ENCODE peak calls at places on chromosomes 13 and 19, in seven cellular contexts. One of them, this sample, is unnamed.

GRCh38 chr13:36673838-36674326 is at the start of gene SERTM1:
- DNase-seq in epithelial cell of esophagus: peak; percentile 29
- DNase-seq in IMR-90: no peak
- DNase-seq in Peyer's patch: no peak
- DNase-seq in retinal pigment epithelial cell: peak; percentile 16
- DNase-seq in ovary: peak; percentile 39
- DNase-seq in CD8-positive, alpha-beta memory T cell: no peak
- DNase-seq in this sample: peak; percentile 34

GRCh38 chr19:41324921-41325639 is 15.1 kb downstream of the CCDC97 start:
- DNase-seq in epithelial cell of esophagus: peak; percentile 76
- DNase-seq in IMR-90: peak; percentile 90
- DNase-seq in Peyer's patch: peak; percentile 61
- DNase-seq in retinal pigment epithelial cell: no peak
- DNase-seq in ovary: peak; percentile 80
- DNase-seq in CD8-positive, alpha-beta memory T cell: peak; percentile 54
- DNase-seq in this sample: peak; percentile 18

GRCh38 chr19:48713041-48713863 is 6.3 kb downstream of the MAMSTR start:
- DNase-seq in epithelial cell of esophagus: peak; percentile 45
- DNase-seq in IMR-90: peak; percentile 31
- DNase-seq in Peyer's patch: no peak
- DNase-seq in retinal pigment epithelial cell: no peak
- DNase-seq in ovary: peak; percentile 54
- DNase-seq in CD8-positive, alpha-beta memory T cell: no peak
- DNase-seq in this sample: no peak

GRCh38 chr13:21231426-21231945 is 55.0 kb downstream of the MRPL57 start:
- DNase-seq in epithelial cell of esophagus: no peak
- DNase-seq in IMR-90: no peak
- DNase-seq in Peyer's patch: no peak
- DNase-seq in retinal pigment epithelial cell: no peak
- DNase-seq in ovary: no peak
- DNase-seq in CD8-positive, alpha-beta memory T cell: no peak
- DNase-seq in this sample: no peak

GRCh38 chr19:53646144-53646543 is 14.3 kb downstream of the DPRX start:
- DNase-seq in epithelial cell of esophagus: no peak
- DNase-seq in IMR-90: no peak
- DNase-seq in Peyer's patch: no peak
- DNase-seq in retinal pigment epithelial cell: no peak
- DNase-seq in ovary: no peak
- DNase-seq in CD8-positive, alpha-beta memory T cell: no peak
- DNase-seq in this sample: no peak

GRCh38 chr13:85498774-85499173 is 300.4 kb downstream of the SLITRK6 start:
- DNase-seq in epithelial cell of esophagus: no peak
- DNase-seq in IMR-90: no peak
- DNase-seq in Peyer's patch: no peak
- DNase-seq in retinal pigment epithelial cell: no peak
- DNase-seq in ovary: no peak
- DNase-seq in CD8-positive, alpha-beta memory T cell: no peak
- DNase-seq in this sample: no peak

GRCh38 chr13:109802936-109803335 is 16.6 kb upstream of the IRS2 start:
- DNase-seq in epithelial cell of esophagus: no peak
- DNase-seq in IMR-90: no peak
- DNase-seq in Peyer's patch: no peak
- DNase-seq in retinal pigment epithelial cell: no peak
- DNase-seq in ovary: no peak
- DNase-seq in CD8-positive, alpha-beta memory T cell: no peak
- DNase-seq in this sample: no peak

GRCh38 chr19:4288091-4288777 is 9.2 kb downstream of the SHD start:
- DNase-seq in epithelial cell of esophagus: peak; percentile 22
- DNase-seq in IMR-90: no peak
- DNase-seq in Peyer's patch: no peak
- DNase-seq in retinal pigment epithelial cell: no peak
- DNase-seq in ovary: no peak
- DNase-seq in CD8-positive, alpha-beta memory T cell: no peak
- DNase-seq in this sample: no peak

GRCh38 chr13:109795021-109795420 is 8.6 kb upstream of the IRS2 start:
- DNase-seq in epithelial cell of esophagus: no peak
- DNase-seq in IMR-90: no peak
- DNase-seq in Peyer's patch: no peak
- DNase-seq in retinal pigment epithelial cell: no peak
- DNase-seq in ovary: no peak
- DNase-seq in CD8-positive, alpha-beta memory T cell: no peak
- DNase-seq in this sample: no peak

GRCh38 chr13:66353664-66354063 is 876.5 kb downstream of the PCDH9 start:
- DNase-seq in epithelial cell of esophagus: no peak
- DNase-seq in IMR-90: no peak
- DNase-seq in Peyer's patch: no peak
- DNase-seq in retinal pigment epithelial cell: peak; percentile 35
- DNase-seq in ovary: no peak
- DNase-seq in CD8-positive, alpha-beta memory T cell: no peak
- DNase-seq in this sample: no peak

GRCh38 chr13:38819053-38819452 is 132.2 kb downstream of the FREM2 start:
- DNase-seq in epithelial cell of esophagus: peak; percentile 24
- DNase-seq in IMR-90: no peak
- DNase-seq in Peyer's patch: no peak
- DNase-seq in retinal pigment epithelial cell: peak; percentile 50
- DNase-seq in ovary: peak; percentile 60
- DNase-seq in CD8-positive, alpha-beta memory T cell: no peak
- DNase-seq in this sample: peak; percentile 39

GRCh38 chr13:39457274-39457673 is 145.7 kb downstream of the LHFPL6 start:
- DNase-seq in epithelial cell of esophagus: no peak
- DNase-seq in IMR-90: no peak
- DNase-seq in Peyer's patch: no peak
- DNase-seq in retinal pigment epithelial cell: no peak
- DNase-seq in ovary: no peak
- DNase-seq in CD8-positive, alpha-beta memory T cell: no peak
- DNase-seq in this sample: no peak

GRCh38 chr13:40401911-40402776 is 264.3 kb downstream of the FOXO1 start:
- DNase-seq in epithelial cell of esophagus: peak; percentile 90
- DNase-seq in IMR-90: peak; percentile 92
- DNase-seq in Peyer's patch: peak; percentile 80
- DNase-seq in retinal pigment epithelial cell: peak; percentile 80
- DNase-seq in ovary: peak; percentile 99
- DNase-seq in CD8-positive, alpha-beta memory T cell: no peak
- DNase-seq in this sample: peak; percentile 77

GRCh38 chr19:18203408-18203862 is 407 bp downstream of the RAB3A start:
- DNase-seq in epithelial cell of esophagus: no peak
- DNase-seq in IMR-90: no peak
- DNase-seq in Peyer's patch: peak; percentile 55
- DNase-seq in retinal pigment epithelial cell: no peak
- DNase-seq in ovary: peak; percentile 79
- DNase-seq in CD8-positive, alpha-beta memory T cell: no peak
- DNase-seq in this sample: peak; percentile 53

GRCh38 chr19:17751103-17751911 is at the start of gene FCHO1:
- DNase-seq in epithelial cell of esophagus: no peak
- DNase-seq in IMR-90: no peak
- DNase-seq in Peyer's patch: peak; percentile 95
- DNase-seq in retinal pigment epithelial cell: no peak
- DNase-seq in ovary: no peak
- DNase-seq in CD8-positive, alpha-beta memory T cell: peak; percentile 82
- DNase-seq in this sample: no peak

GRCh38 chr13:37616131-37616530 is 17.6 kb upstream of the POSTN start:
- DNase-seq in epithelial cell of esophagus: no peak
- DNase-seq in IMR-90: peak; percentile 28
- DNase-seq in Peyer's patch: no peak
- DNase-seq in retinal pigment epithelial cell: no peak
- DNase-seq in ovary: no peak
- DNase-seq in CD8-positive, alpha-beta memory T cell: no peak
- DNase-seq in this sample: no peak

GRCh38 chr19:4972509-4973230 is 3.8 kb downstream of the KDM4B start:
- DNase-seq in epithelial cell of esophagus: peak; percentile 39
- DNase-seq in IMR-90: peak; percentile 69
- DNase-seq in Peyer's patch: no peak
- DNase-seq in retinal pigment epithelial cell: no peak
- DNase-seq in ovary: no peak
- DNase-seq in CD8-positive, alpha-beta memory T cell: no peak
- DNase-seq in this sample: no peak

GRCh38 chr13:89959074-89959473 is 1388.4 kb upstream of the MIR17HG start:
- DNase-seq in epithelial cell of esophagus: no peak
- DNase-seq in IMR-90: no peak
- DNase-seq in Peyer's patch: no peak
- DNase-seq in retinal pigment epithelial cell: no peak
- DNase-seq in ovary: no peak
- DNase-seq in CD8-positive, alpha-beta memory T cell: no peak
- DNase-seq in this sample: no peak

GRCh38 chr13:23993439-23993980 is 96.2 kb upstream of the C1QTNF9B start:
- DNase-seq in epithelial cell of esophagus: no peak
- DNase-seq in IMR-90: peak; percentile 93
- DNase-seq in Peyer's patch: no peak
- DNase-seq in retinal pigment epithelial cell: no peak
- DNase-seq in ovary: no peak
- DNase-seq in CD8-positive, alpha-beta memory T cell: no peak
- DNase-seq in this sample: no peak

GRCh38 chr19:57559008-57559403 is 657 bp downstream of the ZNF550 start:
- DNase-seq in epithelial cell of esophagus: peak; percentile 23
- DNase-seq in IMR-90: no peak
- DNase-seq in Peyer's patch: peak; percentile 16
- DNase-seq in retinal pigment epithelial cell: no peak
- DNase-seq in ovary: no peak
- DNase-seq in CD8-positive, alpha-beta memory T cell: no peak
- DNase-seq in this sample: peak; percentile 5

GRCh38 chr13:42064966-42065365 is 16.5 kb downstream of the DGKH start:
- DNase-seq in epithelial cell of esophagus: no peak
- DNase-seq in IMR-90: no peak
- DNase-seq in Peyer's patch: no peak
- DNase-seq in retinal pigment epithelial cell: no peak
- DNase-seq in ovary: no peak
- DNase-seq in CD8-positive, alpha-beta memory T cell: no peak
- DNase-seq in this sample: no peak

GRCh38 chr13:96052655-96053002 is 572 bp downstream of the UGGT2 start:
- DNase-seq in epithelial cell of esophagus: peak; percentile 71
- DNase-seq in IMR-90: peak; percentile 83
- DNase-seq in Peyer's patch: no peak
- DNase-seq in retinal pigment epithelial cell: peak; percentile 13
- DNase-seq in ovary: no peak
- DNase-seq in CD8-positive, alpha-beta memory T cell: no peak
- DNase-seq in this sample: no peak

DNA sequence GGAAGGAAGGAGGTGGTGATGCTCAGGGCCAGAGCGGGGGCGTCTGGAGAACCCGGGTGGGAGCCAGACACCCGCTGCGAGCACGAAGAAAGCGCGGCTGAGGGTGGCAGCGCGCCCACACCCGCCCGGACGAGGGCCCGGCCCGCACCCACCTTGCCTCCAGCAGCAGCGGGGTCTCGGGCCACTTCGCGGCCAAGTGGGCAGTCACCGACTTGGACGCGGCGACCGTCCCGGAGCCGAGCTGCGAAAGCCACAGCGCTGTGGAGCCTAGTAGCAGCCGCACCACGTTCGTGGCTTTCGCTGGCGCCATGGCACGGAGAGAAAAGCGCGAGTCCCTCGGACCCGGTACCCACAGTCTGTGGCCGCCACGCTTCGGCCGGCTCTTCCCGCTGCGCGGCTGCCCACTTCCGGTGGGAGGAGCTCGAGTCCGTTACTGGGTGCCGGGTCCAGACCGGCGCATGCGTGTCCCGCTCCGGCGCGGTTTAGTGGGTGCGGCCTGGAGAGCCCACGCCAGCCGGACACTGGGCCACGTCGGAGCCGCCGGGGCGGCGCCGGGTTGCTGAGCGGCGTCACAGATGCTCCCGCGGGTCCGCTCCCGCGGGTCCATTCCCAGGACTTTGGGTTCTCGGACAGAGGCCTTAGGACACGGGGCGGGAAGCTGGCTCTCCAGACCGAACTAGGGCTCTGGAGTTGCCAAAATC is at the start of gene UGGT2:
- DNase-seq in epithelial cell of esophagus: peak; percentile 94
- DNase-seq in IMR-90: peak; percentile 94
- DNase-seq in Peyer's patch: peak; percentile 64
- DNase-seq in retinal pigment epithelial cell: peak; percentile 65
- DNase-seq in ovary: peak; percentile 93
- DNase-seq in CD8-positive, alpha-beta memory T cell: no peak
- DNase-seq in this sample: peak; percentile 91
- H3K4me3 ChIP-seq in epithelial cell of esophagus: peak within 1 kb of the TSS; percentile 77
- H3K4me3 ChIP-seq in IMR-90: peak within 1 kb of the TSS; percentile 95
- H3K4me3 ChIP-seq in Peyer's patch: peak within 1 kb of the TSS; percentile 87
- H3K4me3 ChIP-seq in retinal pigment epithelial cell: peak within 1 kb of the TSS; percentile 63
- H3K4me3 ChIP-seq in ovary: peak within 1 kb of the TSS; percentile 100
- H3K4me3 ChIP-seq in CD8-positive, alpha-beta memory T cell: no peak within 1 kb of the TSS
- H3K4me3 ChIP-seq in this sample: peak within 1 kb of the TSS; percentile 79

DNA sequence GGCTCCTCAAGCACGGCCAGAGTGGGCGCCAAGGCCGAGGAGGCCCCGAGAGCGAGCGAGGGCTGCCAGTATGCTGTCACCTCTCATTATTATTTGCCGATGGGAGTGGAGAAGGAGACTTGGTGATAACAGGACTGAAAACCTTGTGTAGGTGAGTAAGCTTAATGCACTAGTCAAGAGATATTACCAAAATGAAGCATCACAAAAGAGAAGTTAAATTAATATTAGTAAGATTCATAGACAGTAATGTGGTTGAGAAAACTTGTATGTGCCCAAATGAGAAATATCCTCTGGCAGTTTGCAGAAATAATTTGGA is 204.5 kb upstream of the SLITRK1 start:
- DNase-seq in epithelial cell of esophagus: no peak
- DNase-seq in IMR-90: no peak
- DNase-seq in Peyer's patch: no peak
- DNase-seq in retinal pigment epithelial cell: no peak
- DNase-seq in ovary: no peak
- DNase-seq in CD8-positive, alpha-beta memory T cell: no peak
- DNase-seq in this sample: no peak
- H3K4me3 ChIP-seq in epithelial cell of esophagus: peak overlapping the region; percentile 37
- H3K4me3 ChIP-seq in IMR-90: no peak overlapping the region
- H3K4me3 ChIP-seq in Peyer's patch: no peak overlapping the region
- H3K4me3 ChIP-seq in retinal pigment epithelial cell: no peak overlapping the region
- H3K4me3 ChIP-seq in ovary: no peak overlapping the region
- H3K4me3 ChIP-seq in CD8-positive, alpha-beta memory T cell: no peak overlapping the region
- H3K4me3 ChIP-seq in this sample: no peak overlapping the region

DNA sequence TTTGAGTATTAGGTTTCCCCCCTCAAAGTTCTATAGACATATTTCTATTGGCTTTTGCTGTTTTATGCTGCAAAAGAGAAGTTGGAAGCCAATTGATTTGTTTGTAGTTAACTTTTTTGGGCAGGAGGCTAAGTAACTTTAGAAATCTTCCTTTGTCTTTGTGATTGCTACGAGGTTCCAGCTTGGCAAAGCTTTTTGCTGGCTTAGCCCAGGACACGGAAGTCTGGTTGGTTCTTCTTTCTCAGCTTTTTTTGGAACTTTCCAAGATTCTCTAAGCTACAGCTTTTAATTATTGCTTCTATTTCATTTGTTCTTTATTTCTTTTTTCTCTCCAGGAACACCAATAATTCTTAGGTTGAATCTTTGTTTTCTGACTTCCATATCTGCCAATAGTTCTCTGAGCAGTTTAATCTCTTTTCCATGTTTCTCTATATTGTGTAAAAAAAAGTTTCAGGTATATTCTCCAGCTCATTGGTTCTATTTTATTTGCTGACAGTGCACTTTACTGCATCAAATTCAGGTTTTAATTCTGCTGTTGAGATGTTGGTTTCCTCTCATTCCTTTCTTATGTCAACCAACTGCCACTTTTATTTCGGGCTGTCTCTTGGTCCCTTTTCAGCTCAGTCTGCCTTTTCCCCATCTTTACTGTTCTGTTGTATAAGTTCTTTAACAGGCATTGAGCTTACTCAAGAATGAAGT is 27.8 kb downstream of the MBNL2 start:
- DNase-seq in epithelial cell of esophagus: no peak
- DNase-seq in IMR-90: no peak
- DNase-seq in Peyer's patch: no peak
- DNase-seq in retinal pigment epithelial cell: no peak
- DNase-seq in ovary: no peak
- DNase-seq in CD8-positive, alpha-beta memory T cell: no peak
- DNase-seq in this sample: no peak
- H3K4me3 ChIP-seq in epithelial cell of esophagus: no peak overlapping the region
- H3K4me3 ChIP-seq in IMR-90: peak overlapping the region; percentile 9
- H3K4me3 ChIP-seq in Peyer's patch: no peak overlapping the region
- H3K4me3 ChIP-seq in retinal pigment epithelial cell: no peak overlapping the region
- H3K4me3 ChIP-seq in ovary: no peak overlapping the region
- H3K4me3 ChIP-seq in CD8-positive, alpha-beta memory T cell: no peak overlapping the region
- H3K4me3 ChIP-seq in this sample: no peak overlapping the region

GRCh38 chr13:94030415-94031119 is 448.9 kb downstream of the DCT start:
- DNase-seq in epithelial cell of esophagus: no peak
- DNase-seq in IMR-90: no peak
- DNase-seq in Peyer's patch: no peak
- DNase-seq in retinal pigment epithelial cell: no peak
- DNase-seq in ovary: no peak
- DNase-seq in CD8-positive, alpha-beta memory T cell: no peak
- DNase-seq in this sample: no peak
- H3K4me3 ChIP-seq in epithelial cell of esophagus: no peak overlapping the region
- H3K4me3 ChIP-seq in IMR-90: no peak overlapping the region
- H3K4me3 ChIP-seq in Peyer's patch: no peak overlapping the region
- H3K4me3 ChIP-seq in retinal pigment epithelial cell: no peak overlapping the region
- H3K4me3 ChIP-seq in ovary: no peak overlapping the region
- H3K4me3 ChIP-seq in CD8-positive, alpha-beta memory T cell: no peak overlapping the region
- H3K4me3 ChIP-seq in this sample: no peak overlapping the region